ENCODE peak calls at places on chromosomes 12 and 14, in six cellular contexts. G, X, T, J, V and A are unnamed samples.

GRCh38 chr12:6460751-6461371 is 9.0 kb downstream of the TAPBPL start:
- DNase-seq in G (no peak), T (no peak), J (no peak), V (no peak), X (no peak), A (no peak)

GRCh38 chr14:93049867-93050331 is 65.8 kb downstream of the ITPK1 start:
- DNase-seq in J (no peak), V (peak), T (peak), G (no peak), X (peak), A (no peak)

GRCh38 chr14:43123544-43123943 is 1383.5 kb downstream of the FSCB start:
- DNase-seq in J (no peak), G (no peak), X (no peak), T (no peak), V (no peak), A (no peak)

GRCh38 chr14:95040723-95041476 is 116.4 kb downstream of the DICER1 start:
- DNase-seq in X (peak), T (no peak), G (no peak), V (no peak), J (no peak), A (no peak)

GRCh38 chr14:33323979-33324378 is 385.3 kb downstream of the NPAS3 start:
- DNase-seq in V (no peak), G (no peak), T (no peak), X (no peak), J (no peak), A (no peak)

GRCh38 chr14:81435578-81436295 is 35.6 kb upstream of the STON2 start:
- DNase-seq in J (peak), G (no peak), T (peak), V (peak), X (peak), A (peak)

GRCh38 chr12:124496584-124496983 is 70.8 kb downstream of the NCOR2 start:
- DNase-seq in G (no peak), X (no peak), V (no peak), T (peak), J (no peak), A (no peak)

GRCh38 chr14:22836301-22837058 is at the start of gene MMP14:
- DNase-seq in V (peak), G (no peak), X (peak), T (peak), J (peak), A (peak)

GRCh38 chr12:68793436-68793835 is 14.5 kb upstream of the MDM2 start:
- DNase-seq in V (no peak), J (no peak), T (no peak), X (no peak), G (no peak), A (no peak)

GRCh38 chr12:121792607-121793500 is 634 bp downstream of the RHOF start:
- DNase-seq in G (no peak), X (no peak), T (no peak), V (peak), J (no peak), A (no peak)

GRCh38 chr14:68451676-68452387 is 341.0 kb downstream of the ZFP36L1 start:
- DNase-seq in T (peak), G (no peak), X (peak), V (no peak), J (peak), A (no peak)

GRCh38 chr14:58875613-58876012 is 237.9 kb downstream of the DACT1 start:
- DNase-seq in X (no peak), J (no peak), G (no peak), V (no peak), T (no peak), A (no peak)

GRCh38 chr12:77888611-77889010 is 57.9 kb downstream of the NAV3 start:
- DNase-seq in X (peak), V (no peak), J (no peak), G (no peak), T (peak), A (peak)

GRCh38 chr14:51117579-51117978 is 22.7 kb upstream of the TRIM9 start:
- DNase-seq in J (no peak), G (no peak), X (no peak), V (no peak), T (no peak), A (no peak)

GRCh38 chr12:642633-643477 is 20.4 kb downstream of the NINJ2 start:
- DNase-seq in J (peak), X (peak), G (no peak), V (peak), T (peak), A (no peak)

GRCh38 chr12:2393016-2393415 is 340.2 kb downstream of the CACNA1C start:
- DNase-seq in J (no peak), V (no peak), T (no peak), X (no peak), G (no peak), A (no peak)

GRCh38 chr12:2390133-2390532 is 337.3 kb downstream of the CACNA1C start:
- DNase-seq in T (no peak), X (no peak), V (no peak), J (no peak), G (no peak), A (peak)

GRCh38 chr12:2390850-2391390 is 338.1 kb downstream of the CACNA1C start:
- DNase-seq in J (no peak), G (no peak), X (no peak), T (no peak), V (no peak), A (no peak)

GRCh38 chr12:2393996-2394395 is 341.2 kb downstream of the CACNA1C start:
- DNase-seq in J (no peak), X (no peak), V (no peak), G (no peak), T (no peak), A (no peak)

DNA sequence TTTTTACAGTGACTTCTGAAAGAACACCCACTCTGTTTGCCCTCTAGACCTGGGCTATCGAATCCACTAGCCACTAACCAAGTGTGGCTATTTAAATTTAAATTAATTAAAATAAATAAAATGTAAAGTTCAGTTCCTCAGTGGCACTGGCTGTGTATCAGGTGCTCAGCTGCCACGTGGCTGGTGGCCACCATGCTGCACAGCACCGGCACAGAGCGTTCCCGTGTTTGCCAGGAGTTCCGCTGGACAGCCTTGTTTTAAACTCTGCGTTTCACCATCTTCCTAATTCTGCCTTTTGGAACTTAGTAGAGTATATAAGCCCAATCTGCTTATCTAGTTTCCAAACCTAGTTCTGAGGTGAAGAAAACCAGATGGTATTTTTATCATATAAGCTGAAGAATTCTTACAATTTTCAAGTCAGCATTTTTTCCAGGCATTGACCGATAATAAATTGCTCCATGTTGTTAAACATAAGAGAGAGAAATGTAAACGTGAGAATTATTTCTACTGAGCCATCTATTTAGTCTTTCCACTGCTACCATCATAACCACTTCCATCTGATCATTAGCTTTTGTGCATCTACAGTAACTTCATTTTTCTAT is 339.1 kb downstream of the CACNA1C start:
- DNase-seq in T (no peak), X (no peak), J (no peak), G (no peak), V (no peak), A (no peak)
- H3K4me3 ChIP-seq in T (no peak), X (no peak), J (no peak), G (no peak), V (no peak), A (no peak)

GRCh38 chr12:130752692-130753230 is 36.7 kb upstream of the RIMBP2 start:
- DNase-seq in X (no peak), T (no peak), J (no peak), G (no peak), V (no peak), A (no peak)
- TF ChIP-seq CTCF in X (no peak), T (no peak), J (no peak), G (no peak), V (no peak), A (no peak)

GRCh38 chr12:53222170-53223005 is 9.6 kb downstream of the RARG start:
- DNase-seq in X (peak), V (no peak), G (no peak), T (no peak), J (no peak), A (no peak)
- H3K4me3 ChIP-seq in X (peak), V (peak), G (peak), T (peak), J (peak), A (peak)

GRCh38 chr12:76018111-76018510 is 13.5 kb downstream of the PHLDA1 start:
- DNase-seq in J (no peak), V (peak), T (peak), X (peak), G (no peak), A (no peak)

GRCh38 chr12:76013603-76014002 is 18.0 kb downstream of the PHLDA1 start:
- DNase-seq in J (no peak), V (no peak), G (no peak), T (no peak), X (no peak), A (no peak)

GRCh38 chr12:76012656-76013055 is 18.9 kb downstream of the PHLDA1 start:
- DNase-seq in J (no peak), G (no peak), T (no peak), V (no peak), X (no peak), A (no peak)

GRCh38 chr12:76010732-76011458 is 20.7 kb downstream of the PHLDA1 start:
- DNase-seq in J (no peak), X (peak), G (no peak), T (no peak), V (no peak), A (no peak)

DNA sequence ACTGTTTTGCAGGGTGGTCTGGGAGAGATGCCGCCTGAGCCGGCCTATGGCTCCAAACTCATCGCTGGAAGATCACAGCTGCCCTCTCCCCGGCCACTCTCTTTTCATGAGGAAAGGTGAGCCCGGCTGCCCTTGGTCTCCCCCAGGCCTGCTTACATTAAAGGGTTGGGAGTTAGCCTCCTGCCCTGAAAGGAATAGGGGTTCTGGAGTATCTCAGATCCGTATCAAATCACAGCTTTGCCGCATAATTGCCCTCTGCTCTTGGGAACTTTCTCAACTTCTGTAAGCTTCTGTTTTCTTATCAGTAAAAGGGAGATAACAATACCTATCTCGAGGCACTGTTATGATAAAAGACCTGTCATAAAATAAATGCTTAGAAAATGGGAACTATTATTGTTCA is 17.6 kb downstream of the PHLDA1 start:
- DNase-seq in X (no peak), J (no peak), V (no peak), T (no peak), G (no peak), A (no peak)
- TF ChIP-seq CTCF in X (no peak), J (no peak), V (no peak), T (no peak), G (no peak), A (no peak)